ENCODE peak calls at places on chromosome 15, in seven cellular contexts. One of them, this sample, is unnamed.
A peak's percentile ranks its signal among the peaks of the same experiment; 100 is the strongest.

GRCh38 chr15:69093127-69093526 is 67.3 kb upstream of the GLCE start:
- DNase-seq in Caco-2: no peak
- DNase-seq in B cell: no peak
- DNase-seq in endodermal cell: peak; percentile 86
- DNase-seq in HFFc6: peak; percentile 28
- DNase-seq in activated B cell treated with CpG ODN at 0.5 μM for 24 hours: no peak
- DNase-seq in transverse colon: no peak
- DNase-seq in this sample: no peak

GRCh38 chr15:37034835-37035234 is 65.5 kb downstream of the MEIS2 start:
- DNase-seq in Caco-2: no peak
- DNase-seq in B cell: no peak
- DNase-seq in endodermal cell: no peak
- DNase-seq in HFFc6: no peak
- DNase-seq in activated B cell treated with CpG ODN at 0.5 μM for 24 hours: no peak
- DNase-seq in transverse colon: no peak
- DNase-seq in this sample: no peak

GRCh38 chr15:80242132-80242769 is 9.8 kb downstream of the CTXND1 start:
- DNase-seq in Caco-2: peak; percentile 35
- DNase-seq in B cell: no peak
- DNase-seq in endodermal cell: peak; percentile 94
- DNase-seq in HFFc6: peak; percentile 12
- DNase-seq in activated B cell treated with CpG ODN at 0.5 μM for 24 hours: no peak
- DNase-seq in transverse colon: peak; percentile 12
- DNase-seq in this sample: no peak

GRCh38 chr15:99683000-99683670 is 50.1 kb downstream of the LYSMD4 start:
- DNase-seq in Caco-2: no peak
- DNase-seq in B cell: peak; percentile 19
- DNase-seq in endodermal cell: no peak
- DNase-seq in HFFc6: no peak
- DNase-seq in activated B cell treated with CpG ODN at 0.5 μM for 24 hours: no peak
- DNase-seq in transverse colon: no peak
- DNase-seq in this sample: no peak

GRCh38 chr15:89346516-89346915 is 11.9 kb upstream of the POLG start:
- DNase-seq in Caco-2: no peak
- DNase-seq in B cell: no peak
- DNase-seq in endodermal cell: peak; percentile 86
- DNase-seq in HFFc6: no peak
- DNase-seq in activated B cell treated with CpG ODN at 0.5 μM for 24 hours: no peak
- DNase-seq in transverse colon: no peak
- DNase-seq in this sample: no peak

GRCh38 chr15:33871911-33872760 is 96.2 kb upstream of the CHRM5 start:
- DNase-seq in Caco-2: no peak
- DNase-seq in B cell: no peak
- DNase-seq in endodermal cell: no peak
- DNase-seq in HFFc6: no peak
- DNase-seq in activated B cell treated with CpG ODN at 0.5 μM for 24 hours: no peak
- DNase-seq in transverse colon: no peak
- DNase-seq in this sample: no peak

GRCh38 chr15:57160823-57161560 is 215.3 kb upstream of the CGNL1 start:
- DNase-seq in Caco-2: no peak
- DNase-seq in B cell: no peak
- DNase-seq in endodermal cell: no peak
- DNase-seq in HFFc6: peak; percentile 88
- DNase-seq in activated B cell treated with CpG ODN at 0.5 μM for 24 hours: no peak
- DNase-seq in transverse colon: no peak
- DNase-seq in this sample: no peak

GRCh38 chr15:26179906-26180305 is 316.8 kb upstream of the ATP10A start:
- DNase-seq in Caco-2: peak; percentile 24
- DNase-seq in B cell: no peak
- DNase-seq in endodermal cell: peak; percentile 88
- DNase-seq in HFFc6: peak; percentile 9
- DNase-seq in activated B cell treated with CpG ODN at 0.5 μM for 24 hours: no peak
- DNase-seq in transverse colon: no peak
- DNase-seq in this sample: no peak

GRCh38 chr15:98241032-98241554 is 280.6 kb downstream of the ARRDC4 start:
- DNase-seq in Caco-2: no peak
- DNase-seq in B cell: no peak
- DNase-seq in endodermal cell: no peak
- DNase-seq in HFFc6: no peak
- DNase-seq in activated B cell treated with CpG ODN at 0.5 μM for 24 hours: no peak
- DNase-seq in transverse colon: no peak
- DNase-seq in this sample: no peak

GRCh38 chr15:43325039-43325438 is 5.3 kb downstream of the LCMT2 start:
- DNase-seq in Caco-2: no peak
- DNase-seq in B cell: no peak
- DNase-seq in endodermal cell: no peak
- DNase-seq in HFFc6: no peak
- DNase-seq in activated B cell treated with CpG ODN at 0.5 μM for 24 hours: no peak
- DNase-seq in transverse colon: no peak
- DNase-seq in this sample: no peak

GRCh38 chr15:25182736-25183445 is 228.1 kb downstream of the SNRPN start:
- DNase-seq in Caco-2: no peak
- DNase-seq in B cell: no peak
- DNase-seq in endodermal cell: peak; percentile 62
- DNase-seq in HFFc6: no peak
- DNase-seq in activated B cell treated with CpG ODN at 0.5 μM for 24 hours: peak; percentile 4
- DNase-seq in transverse colon: no peak
- DNase-seq in this sample: peak; percentile 12

GRCh38 chr15:98807262-98807661 is 158.9 kb downstream of the IGF1R start:
- DNase-seq in Caco-2: no peak
- DNase-seq in B cell: no peak
- DNase-seq in endodermal cell: no peak
- DNase-seq in HFFc6: peak; percentile 70
- DNase-seq in activated B cell treated with CpG ODN at 0.5 μM for 24 hours: no peak
- DNase-seq in transverse colon: no peak
- DNase-seq in this sample: no peak

GRCh38 chr15:69161878-69162213 is 1.4 kb downstream of the GLCE start:
- DNase-seq in Caco-2: no peak
- DNase-seq in B cell: no peak
- DNase-seq in endodermal cell: no peak
- DNase-seq in HFFc6: no peak
- DNase-seq in activated B cell treated with CpG ODN at 0.5 μM for 24 hours: no peak
- DNase-seq in transverse colon: no peak
- DNase-seq in this sample: no peak

GRCh38 chr15:40038267-40038653 is 721 bp downstream of the SRP14 start:
- DNase-seq in Caco-2: no peak
- DNase-seq in B cell: no peak
- DNase-seq in endodermal cell: no peak
- DNase-seq in HFFc6: no peak
- DNase-seq in activated B cell treated with CpG ODN at 0.5 μM for 24 hours: no peak
- DNase-seq in transverse colon: no peak
- DNase-seq in this sample: no peak

GRCh38 chr15:57218826-57219576 is 157.3 kb upstream of the CGNL1 start:
- DNase-seq in Caco-2: no peak
- DNase-seq in B cell: peak; percentile 33
- DNase-seq in endodermal cell: peak; percentile 57
- DNase-seq in HFFc6: peak; percentile 89
- DNase-seq in activated B cell treated with CpG ODN at 0.5 μM for 24 hours: no peak
- DNase-seq in transverse colon: no peak
- DNase-seq in this sample: no peak

GRCh38 chr15:58584789-58585461 is 153.1 kb downstream of the LIPC start:
- DNase-seq in Caco-2: no peak
- DNase-seq in B cell: no peak
- DNase-seq in endodermal cell: no peak
- DNase-seq in HFFc6: no peak
- DNase-seq in activated B cell treated with CpG ODN at 0.5 μM for 24 hours: no peak
- DNase-seq in transverse colon: no peak
- DNase-seq in this sample: no peak

GRCh38 chr15:65595960-65596359 is 15.0 kb downstream of the INTS14 start:
- DNase-seq in Caco-2: peak; percentile 36
- DNase-seq in B cell: peak; percentile 44
- DNase-seq in endodermal cell: no peak
- DNase-seq in HFFc6: no peak
- DNase-seq in activated B cell treated with CpG ODN at 0.5 μM for 24 hours: no peak
- DNase-seq in transverse colon: no peak
- DNase-seq in this sample: no peak

GRCh38 chr15:31412824-31413223 is 86.2 kb downstream of the KLF13 start:
- DNase-seq in Caco-2: no peak
- DNase-seq in B cell: no peak
- DNase-seq in endodermal cell: no peak
- DNase-seq in HFFc6: no peak
- DNase-seq in activated B cell treated with CpG ODN at 0.5 μM for 24 hours: no peak
- DNase-seq in transverse colon: no peak
- DNase-seq in this sample: no peak

GRCh38 chr15:99158626-99159412 is 53.9 kb downstream of the SYNM start:
- DNase-seq in Caco-2: no peak
- DNase-seq in B cell: no peak
- DNase-seq in endodermal cell: peak; percentile 24
- DNase-seq in HFFc6: no peak
- DNase-seq in activated B cell treated with CpG ODN at 0.5 μM for 24 hours: no peak
- DNase-seq in transverse colon: no peak
- DNase-seq in this sample: no peak

DNA sequence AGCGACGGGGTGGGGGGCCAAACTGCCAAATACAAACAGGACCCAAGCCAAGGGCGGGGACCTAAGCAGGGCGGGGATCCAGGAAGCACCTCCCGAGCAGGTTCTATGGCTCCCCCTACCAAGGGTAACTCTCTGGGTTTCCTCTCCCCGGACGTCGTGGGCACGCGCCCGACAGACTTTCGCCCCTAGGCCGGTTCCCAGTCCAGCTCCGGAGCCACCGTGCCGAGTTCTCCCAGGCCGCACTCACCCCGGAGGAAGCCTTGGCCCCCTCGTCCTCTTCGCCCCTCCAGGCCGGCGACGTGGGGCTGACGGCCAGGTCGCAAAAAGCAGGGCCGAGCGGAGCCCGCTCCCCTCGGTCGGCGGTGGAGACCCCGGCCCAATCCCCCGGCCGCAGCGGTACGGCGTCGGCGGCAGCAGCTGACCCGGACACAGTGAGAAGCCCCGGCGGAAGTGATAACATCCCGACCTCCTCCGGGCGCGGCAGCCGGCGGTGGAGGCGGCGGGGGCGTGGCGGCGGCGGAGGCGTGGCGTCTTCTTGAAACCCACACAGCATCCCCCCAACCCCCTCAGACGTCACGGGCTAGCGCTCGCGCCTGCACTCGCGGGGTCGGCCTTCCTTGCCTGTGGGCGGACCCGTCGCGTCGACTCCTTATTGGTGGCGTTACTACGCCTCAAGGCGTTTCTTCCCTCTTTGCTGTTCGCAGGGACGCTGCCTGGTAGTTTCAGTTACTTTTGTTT is at the start of gene BNIP2:
- DNase-seq in Caco-2: peak; percentile 98
- DNase-seq in B cell: peak; percentile 99
- DNase-seq in endodermal cell: peak; percentile 99
- DNase-seq in HFFc6: peak; percentile 98
- DNase-seq in activated B cell treated with CpG ODN at 0.5 μM for 24 hours: peak; percentile 97
- DNase-seq in transverse colon: peak; percentile 100
- DNase-seq in this sample: peak; percentile 100
- TF ChIP-seq CTCF in Caco-2: no peak
- TF ChIP-seq CTCF in B cell: no peak
- TF ChIP-seq CTCF in endodermal cell: no peak
- TF ChIP-seq CTCF in HFFc6: peak; percentile 27
- TF ChIP-seq CTCF in activated B cell treated with CpG ODN at 0.5 μM for 24 hours: no peak
- TF ChIP-seq CTCF in transverse colon: no peak
- TF ChIP-seq CTCF in this sample: no peak

DNA sequence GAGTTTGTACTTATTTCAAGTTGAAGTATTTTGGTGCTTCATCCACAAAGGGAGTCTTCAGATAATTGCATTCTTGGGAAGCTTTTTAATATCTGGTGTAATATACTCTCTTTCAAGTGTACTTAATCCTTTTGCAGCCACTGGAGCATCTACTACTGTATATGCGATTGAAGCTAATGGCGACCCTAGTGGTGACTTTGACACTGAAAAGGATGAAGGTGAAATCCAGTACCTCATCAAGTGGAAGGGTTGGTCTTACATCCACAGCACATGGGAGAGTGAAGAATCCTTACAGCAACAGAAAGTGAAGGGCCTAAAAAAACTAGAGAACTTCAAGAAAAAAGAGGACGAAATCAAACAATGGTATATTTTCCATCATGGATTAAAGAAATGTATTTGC is 42.6 kb downstream of the CHD2 start:
- DNase-seq in Caco-2: no peak
- DNase-seq in B cell: no peak
- DNase-seq in endodermal cell: no peak
- DNase-seq in HFFc6: no peak
- DNase-seq in activated B cell treated with CpG ODN at 0.5 μM for 24 hours: no peak
- DNase-seq in transverse colon: no peak
- DNase-seq in this sample: no peak
- TF ChIP-seq CTCF in Caco-2: peak; percentile 2
- TF ChIP-seq CTCF in B cell: no peak
- TF ChIP-seq CTCF in endodermal cell: peak; percentile 51
- TF ChIP-seq CTCF in HFFc6: no peak
- TF ChIP-seq CTCF in activated B cell treated with CpG ODN at 0.5 μM for 24 hours: no peak
- TF ChIP-seq CTCF in transverse colon: no peak
- TF ChIP-seq CTCF in this sample: no peak

GRCh38 chr15:51803961-51804360 is 25.5 kb upstream of the TMOD3 start:
- DNase-seq in Caco-2: peak; percentile 13
- DNase-seq in B cell: no peak
- DNase-seq in endodermal cell: no peak
- DNase-seq in HFFc6: no peak
- DNase-seq in activated B cell treated with CpG ODN at 0.5 μM for 24 hours: no peak
- DNase-seq in transverse colon: no peak
- DNase-seq in this sample: no peak

GRCh38 chr15:51799908-51800252 is 29.6 kb upstream of the TMOD3 start:
- DNase-seq in Caco-2: no peak
- DNase-seq in B cell: no peak
- DNase-seq in endodermal cell: no peak
- DNase-seq in HFFc6: no peak
- DNase-seq in activated B cell treated with CpG ODN at 0.5 μM for 24 hours: no peak
- DNase-seq in transverse colon: no peak
- DNase-seq in this sample: no peak

GRCh38 chr15:51799174-51799907 is 30.1 kb upstream of the TMOD3 start:
- DNase-seq in Caco-2: no peak
- DNase-seq in B cell: no peak
- DNase-seq in endodermal cell: no peak
- DNase-seq in HFFc6: no peak
- DNase-seq in activated B cell treated with CpG ODN at 0.5 μM for 24 hours: no peak
- DNase-seq in transverse colon: no peak
- DNase-seq in this sample: no peak

GRCh38 chr15:51802593-51802992 is 26.9 kb upstream of the TMOD3 start:
- DNase-seq in Caco-2: no peak
- DNase-seq in B cell: no peak
- DNase-seq in endodermal cell: no peak
- DNase-seq in HFFc6: no peak
- DNase-seq in activated B cell treated with CpG ODN at 0.5 μM for 24 hours: no peak
- DNase-seq in transverse colon: no peak
- DNase-seq in this sample: no peak

GRCh38 chr15:51801391-51801835 is 28.0 kb upstream of the TMOD3 start:
- DNase-seq in Caco-2: peak; percentile 57
- DNase-seq in B cell: peak; percentile 33
- DNase-seq in endodermal cell: peak; percentile 82
- DNase-seq in HFFc6: no peak
- DNase-seq in activated B cell treated with CpG ODN at 0.5 μM for 24 hours: no peak
- DNase-seq in transverse colon: no peak
- DNase-seq in this sample: no peak
- TF ChIP-seq CTCF in Caco-2: peak; percentile 74
- TF ChIP-seq CTCF in B cell: peak; percentile 32
- TF ChIP-seq CTCF in endodermal cell: peak; percentile 87
- TF ChIP-seq CTCF in HFFc6: peak; percentile 75
- TF ChIP-seq CTCF in activated B cell treated with CpG ODN at 0.5 μM for 24 hours: no peak
- TF ChIP-seq CTCF in transverse colon: peak; percentile 26
- TF ChIP-seq CTCF in this sample: no peak

DNA sequence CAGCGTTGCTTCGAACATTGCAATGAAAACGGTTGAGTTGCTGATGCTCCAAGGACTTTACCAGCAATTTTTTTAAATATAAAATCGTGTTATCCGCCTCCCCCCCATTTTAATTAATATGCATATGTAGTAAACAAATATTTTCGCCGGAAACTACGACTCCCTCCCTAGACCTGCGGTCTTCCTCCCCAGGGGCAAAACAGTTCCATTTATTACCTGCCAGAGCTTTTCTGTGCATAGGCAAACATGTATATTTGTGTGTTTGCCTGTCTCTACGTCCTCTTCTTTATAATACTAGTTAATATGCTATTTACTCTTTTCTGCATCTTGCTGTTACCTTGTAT is 593 bp upstream of the RSL24D1 start:
- DNase-seq in Caco-2: no peak
- DNase-seq in B cell: no peak
- DNase-seq in endodermal cell: no peak
- DNase-seq in HFFc6: no peak
- DNase-seq in activated B cell treated with CpG ODN at 0.5 μM for 24 hours: no peak
- DNase-seq in transverse colon: no peak
- DNase-seq in this sample: no peak
- TF ChIP-seq CTCF in Caco-2: no peak
- TF ChIP-seq CTCF in B cell: peak; percentile 39
- TF ChIP-seq CTCF in endodermal cell: no peak
- TF ChIP-seq CTCF in HFFc6: no peak
- TF ChIP-seq CTCF in activated B cell treated with CpG ODN at 0.5 μM for 24 hours: no peak
- TF ChIP-seq CTCF in transverse colon: no peak
- TF ChIP-seq CTCF in this sample: peak; percentile 9

This sample was measured in CD14-positive monocyte.